ENCODE peak calls at places on chromosomes 3 and 15, in five cellular contexts. One of them, this sample, is unnamed.

GRCh38 chr3:58120075-58120812 is 90.5 kb downstream of the DNASE1L3 start:
- DNase-seq in HL-60: no peak
- DNase-seq in HepG2: no peak
- DNase-seq in Panc1: no peak
- DNase-seq in SK-N-SH: no peak
- DNase-seq in this sample: no peak

GRCh38 chr3:42712716-42713372 is 10.2 kb upstream of the HHATL start:
- DNase-seq in SK-N-SH: peak
- DNase-seq in HL-60: no peak
- DNase-seq in Panc1: no peak
- DNase-seq in HepG2: no peak
- DNase-seq in this sample: no peak

GRCh38 chr3:5022966-5023776 is 43.9 kb downstream of the BHLHE40 start:
- DNase-seq in HL-60: no peak
- DNase-seq in Panc1: peak
- DNase-seq in SK-N-SH: no peak
- DNase-seq in HepG2: peak
- DNase-seq in this sample: peak

GRCh38 chr3:33146791-33147445 is 33.1 kb downstream of the CRTAP start:
- DNase-seq in Panc1: no peak
- DNase-seq in HepG2: no peak
- DNase-seq in SK-N-SH: no peak
- DNase-seq in HL-60: no peak
- DNase-seq in this sample: no peak

GRCh38 chr15:30042556-30042955 is 40.2 kb upstream of the GOLGA8J start:
- DNase-seq in HepG2: no peak
- DNase-seq in HL-60: no peak
- DNase-seq in SK-N-SH: no peak
- DNase-seq in Panc1: no peak
- DNase-seq in this sample: no peak

GRCh38 chr15:52185151-52185561 is 6.0 kb downstream of the GNB5 start:
- DNase-seq in HL-60: no peak
- DNase-seq in Panc1: no peak
- DNase-seq in HepG2: no peak
- DNase-seq in SK-N-SH: no peak
- DNase-seq in this sample: no peak

GRCh38 chr3:37501906-37502305 is 327.5 kb upstream of the LRRFIP2 start:
- DNase-seq in Panc1: no peak
- DNase-seq in HL-60: no peak
- DNase-seq in SK-N-SH: no peak
- DNase-seq in HepG2: no peak
- DNase-seq in this sample: no peak

GRCh38 chr3:105747621-105748165 is 121.1 kb downstream of the CBLB start:
- DNase-seq in SK-N-SH: no peak
- DNase-seq in Panc1: no peak
- DNase-seq in HL-60: no peak
- DNase-seq in HepG2: no peak
- DNase-seq in this sample: no peak

GRCh38 chr3:39783730-39784129 is 25.7 kb upstream of the MYRIP start:
- DNase-seq in SK-N-SH: peak
- DNase-seq in HL-60: no peak
- DNase-seq in Panc1: no peak
- DNase-seq in HepG2: no peak
- DNase-seq in this sample: no peak

GRCh38 chr3:111910806-111911205 is 51.7 kb downstream of the PHLDB2 start:
- DNase-seq in HepG2: no peak
- DNase-seq in HL-60: no peak
- DNase-seq in SK-N-SH: no peak
- DNase-seq in Panc1: no peak
- DNase-seq in this sample: no peak

GRCh38 chr3:140223631-140224030 is 288.6 kb downstream of the CLSTN2 start:
- DNase-seq in HL-60: no peak
- DNase-seq in SK-N-SH: no peak
- DNase-seq in Panc1: no peak
- DNase-seq in HepG2: peak
- DNase-seq in this sample: peak

GRCh38 chr15:68042855-68043222 is 11.3 kb upstream of the PIAS1 start:
- DNase-seq in HL-60: no peak
- DNase-seq in SK-N-SH: no peak
- DNase-seq in HepG2: no peak
- DNase-seq in Panc1: no peak
- DNase-seq in this sample: no peak

GRCh38 chr15:75235760-75236729 is 22.1 kb upstream of the GOLGA6C start:
- DNase-seq in SK-N-SH: no peak
- DNase-seq in HepG2: no peak
- DNase-seq in Panc1: no peak
- DNase-seq in HL-60: no peak
- DNase-seq in this sample: no peak

GRCh38 chr3:71288269-71288930 is 295.1 kb downstream of the FOXP1 start:
- DNase-seq in Panc1: no peak
- DNase-seq in HepG2: peak
- DNase-seq in HL-60: no peak
- DNase-seq in SK-N-SH: no peak
- DNase-seq in this sample: no peak

GRCh38 chr3:59108091-59108815 is 58.4 kb upstream of the CFAP20DC start:
- DNase-seq in HepG2: no peak
- DNase-seq in SK-N-SH: no peak
- DNase-seq in Panc1: peak
- DNase-seq in HL-60: no peak
- DNase-seq in this sample: no peak

GRCh38 chr3:105253225-105253624 is 113.5 kb upstream of the ALCAM start:
- DNase-seq in Panc1: no peak
- DNase-seq in HepG2: no peak
- DNase-seq in SK-N-SH: no peak
- DNase-seq in HL-60: no peak
- DNase-seq in this sample: no peak

GRCh38 chr15:56831467-56831866 is 87.0 kb upstream of the TCF12 start:
- DNase-seq in HL-60: no peak
- DNase-seq in SK-N-SH: no peak
- DNase-seq in Panc1: no peak
- DNase-seq in HepG2: no peak
- DNase-seq in this sample: no peak

GRCh38 chr15:60316961-60317360 is 80.8 kb downstream of the ANXA2 start:
- DNase-seq in HepG2: no peak
- DNase-seq in HL-60: no peak
- DNase-seq in Panc1: no peak
- DNase-seq in SK-N-SH: no peak
- DNase-seq in this sample: no peak

GRCh38 chr3:35383719-35384555 is 255.4 kb upstream of the ARPP21 start:
- DNase-seq in Panc1: no peak
- DNase-seq in HepG2: no peak
- DNase-seq in SK-N-SH: peak
- DNase-seq in HL-60: no peak
- DNase-seq in this sample: peak

GRCh38 chr15:71800835-71801745 is 9.3 kb upstream of the NR2E3 start:
- DNase-seq in HepG2: peak
- DNase-seq in SK-N-SH: peak
- DNase-seq in HL-60: peak
- DNase-seq in Panc1: peak
- DNase-seq in this sample: peak

GRCh38 chr3:60294181-60294580 is 957.1 kb downstream of the FHIT start:
- DNase-seq in Panc1: no peak
- DNase-seq in HL-60: no peak
- DNase-seq in SK-N-SH: no peak
- DNase-seq in HepG2: no peak
- DNase-seq in this sample: no peak

GRCh38 chr3:143951351-143951971 is 20.2 kb upstream of the DIPK2A start:
- DNase-seq in Panc1: no peak
- DNase-seq in SK-N-SH: peak
- DNase-seq in HepG2: peak
- DNase-seq in HL-60: no peak
- DNase-seq in this sample: peak

GRCh38 chr3:9430733-9431132 is 33.3 kb downstream of the SETD5 start:
- DNase-seq in SK-N-SH: no peak
- DNase-seq in HepG2: no peak
- DNase-seq in HL-60: no peak
- DNase-seq in Panc1: no peak
- DNase-seq in this sample: no peak

GRCh38 chr15:74128785-74129350 is 1.5 kb upstream of the ISLR2 start:
- DNase-seq in SK-N-SH: peak
- DNase-seq in Panc1: no peak
- DNase-seq in HepG2: no peak
- DNase-seq in HL-60: no peak
- DNase-seq in this sample: no peak

GRCh38 chr15:74127954-74128784 is 2.2 kb upstream of the ISLR2 start:
- DNase-seq in Panc1: no peak
- DNase-seq in HepG2: no peak
- DNase-seq in HL-60: no peak
- DNase-seq in SK-N-SH: peak
- DNase-seq in this sample: no peak

GRCh38 chr15:74130089-74130848 is at the start of gene ISLR2:
- DNase-seq in Panc1: no peak
- DNase-seq in HepG2: no peak
- DNase-seq in HL-60: no peak
- DNase-seq in SK-N-SH: peak
- DNase-seq in this sample: no peak

GRCh38 chr15:74129411-74130088 is 836 bp upstream of the ISLR2 start:
- DNase-seq in Panc1: no peak
- DNase-seq in SK-N-SH: peak
- DNase-seq in HL-60: no peak
- DNase-seq in HepG2: no peak
- DNase-seq in this sample: no peak

DNA sequence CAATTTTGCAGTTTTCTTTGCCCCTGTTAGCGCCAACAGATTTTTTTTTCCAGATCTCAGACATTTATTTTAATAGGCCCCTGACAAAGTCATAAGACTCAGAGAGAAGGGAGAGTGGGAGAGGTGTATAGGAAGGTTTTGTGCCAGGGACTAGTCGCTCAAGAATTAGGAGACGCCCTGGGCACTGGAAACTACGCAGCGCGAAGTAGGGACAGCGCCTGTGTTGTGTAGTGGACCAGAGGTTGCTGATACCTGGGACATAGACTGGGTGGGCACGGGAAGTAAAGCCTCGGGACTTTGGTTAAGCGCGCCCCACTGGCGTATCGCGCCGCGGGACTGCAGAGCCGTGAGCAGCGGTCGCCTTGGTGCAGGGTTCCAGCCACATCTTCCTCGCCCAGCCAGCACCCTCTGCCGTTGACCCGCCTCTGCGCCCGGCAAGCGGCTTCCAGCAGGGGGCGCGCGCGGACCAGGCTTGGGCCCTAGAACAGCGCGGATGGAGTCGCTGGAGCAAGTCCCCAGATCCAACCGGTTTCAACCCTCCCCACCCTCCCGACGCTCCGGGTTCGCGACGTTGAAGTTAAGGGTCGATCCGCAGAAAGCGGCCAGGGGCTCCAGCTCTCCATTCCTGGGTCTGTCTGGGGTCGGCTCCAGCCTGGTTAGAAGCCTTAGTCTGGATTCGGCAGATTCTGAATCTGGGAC is 3.0 kb upstream of the ISLR2 start:
- DNase-seq in HL-60: peak
- DNase-seq in Panc1: peak
- DNase-seq in SK-N-SH: peak
- DNase-seq in HepG2: peak
- DNase-seq in this sample: peak
- TF ChIP-seq REST in HL-60: no peak
- TF ChIP-seq REST in Panc1: peak
- TF ChIP-seq REST in SK-N-SH: peak
- TF ChIP-seq REST in HepG2: no peak
- TF ChIP-seq REST in this sample: no peak

GRCh38 chr3:53252105-53252946 is 3.5 kb downstream of the TKT start:
- DNase-seq in HL-60: peak
- DNase-seq in SK-N-SH: no peak
- DNase-seq in Panc1: no peak
- DNase-seq in HepG2: no peak
- DNase-seq in this sample: no peak
- TF ChIP-seq REST in HL-60: peak
- TF ChIP-seq REST in SK-N-SH: no peak
- TF ChIP-seq REST in Panc1: no peak
- TF ChIP-seq REST in HepG2: no peak
- TF ChIP-seq REST in this sample: no peak

GRCh38 chr3:61848885-61849284 is 287.5 kb downstream of the PTPRG start:
- DNase-seq in Panc1: no peak
- DNase-seq in SK-N-SH: no peak
- DNase-seq in HepG2: no peak
- DNase-seq in HL-60: no peak
- DNase-seq in this sample: no peak
- TF ChIP-seq REST in Panc1: no peak
- TF ChIP-seq REST in SK-N-SH: no peak
- TF ChIP-seq REST in HepG2: no peak
- TF ChIP-seq REST in HL-60: no peak
- TF ChIP-seq REST in this sample: no peak

GRCh38 chr15:83166830-83167229 is 40.8 kb downstream of the HDGFL3 start:
- DNase-seq in SK-N-SH: no peak
- DNase-seq in HepG2: no peak
- DNase-seq in HL-60: no peak
- DNase-seq in Panc1: no peak
- DNase-seq in this sample: no peak

GRCh38 chr15:83160741-83161140 is 46.9 kb downstream of the HDGFL3 start:
- DNase-seq in SK-N-SH: no peak
- DNase-seq in HepG2: no peak
- DNase-seq in Panc1: no peak
- DNase-seq in HL-60: no peak
- DNase-seq in this sample: no peak

GRCh38 chr15:83166218-83166617 is 41.4 kb downstream of the HDGFL3 start:
- DNase-seq in HL-60: no peak
- DNase-seq in SK-N-SH: no peak
- DNase-seq in Panc1: no peak
- DNase-seq in HepG2: no peak
- DNase-seq in this sample: peak

GRCh38 chr15:83163032-83163431 is 44.6 kb downstream of the HDGFL3 start:
- DNase-seq in Panc1: no peak
- DNase-seq in HL-60: no peak
- DNase-seq in HepG2: no peak
- DNase-seq in SK-N-SH: no peak
- DNase-seq in this sample: no peak

DNA sequence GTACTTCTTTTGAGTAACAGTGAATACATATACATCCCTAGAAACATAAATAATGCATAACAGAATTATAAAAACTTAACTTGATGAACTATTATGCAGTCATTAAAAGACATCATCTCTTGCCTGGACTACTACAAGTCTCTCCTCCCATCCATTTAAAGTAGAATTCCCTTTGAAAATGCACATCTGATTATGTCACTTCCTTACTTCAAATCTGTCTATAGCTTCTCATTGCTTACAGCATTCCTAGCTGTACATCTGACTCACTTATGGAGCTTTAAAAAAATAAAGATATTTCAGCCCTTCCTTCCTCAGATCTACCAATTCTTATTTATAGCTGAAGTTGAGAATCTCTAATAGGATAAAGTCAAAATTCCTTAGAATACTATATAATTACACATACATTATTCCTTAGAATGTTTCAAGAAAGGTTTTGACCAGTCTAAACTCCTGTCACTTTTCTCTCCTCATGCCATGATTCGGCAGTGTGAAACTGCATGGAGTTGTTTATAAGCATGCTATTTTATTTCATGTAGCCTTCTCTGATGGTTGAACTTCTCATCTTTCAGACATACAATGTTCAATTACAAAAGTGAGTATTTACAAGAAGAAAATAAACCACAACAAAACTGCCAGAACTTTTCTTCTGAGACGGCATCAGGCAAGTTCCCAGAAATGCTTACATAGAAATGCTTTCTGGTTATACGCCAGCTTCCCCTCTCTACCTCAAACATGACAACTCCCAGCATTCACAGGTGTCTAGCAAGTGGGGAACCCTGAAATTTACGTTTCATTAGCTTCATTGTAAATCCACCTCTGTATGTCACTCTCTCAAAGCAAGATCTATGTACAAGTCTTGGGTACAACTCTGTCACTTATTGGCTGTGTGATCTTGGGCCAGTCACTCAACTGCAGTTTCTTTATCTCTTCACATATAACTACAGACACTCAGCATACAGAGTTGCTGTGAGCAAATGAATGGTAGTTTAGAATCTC is 42.9 kb downstream of the HDGFL3 start:
- DNase-seq in Panc1: no peak
- DNase-seq in HL-60: no peak
- DNase-seq in SK-N-SH: no peak
- DNase-seq in HepG2: no peak
- DNase-seq in this sample: no peak
- TF ChIP-seq REST in Panc1: no peak
- TF ChIP-seq REST in HL-60: no peak
- TF ChIP-seq REST in SK-N-SH: no peak
- TF ChIP-seq REST in HepG2: no peak
- TF ChIP-seq REST in this sample: no peak

This sample was measured in A549.